ENCODE peak calls at places on chromosomes 13 and 19, in seven cellular contexts. One of them, this sample, is unnamed.

GRCh38 chr13:67147257-67148218 is 82.6 kb downstream of the PCDH9 start:
- DNase-seq in keratinocyte: no peak
- DNase-seq in left lung: no peak
- DNase-seq in heart left ventricle: no peak
- DNase-seq in tibial artery: no peak
- DNase-seq in SK-N-SH: no peak
- DNase-seq in GM23338: peak
- DNase-seq in this sample: no peak

GRCh38 chr13:25588336-25589060 is 216.7 kb downstream of the ATP8A2 start:
- DNase-seq in keratinocyte: no peak
- DNase-seq in left lung: no peak
- DNase-seq in heart left ventricle: no peak
- DNase-seq in tibial artery: no peak
- DNase-seq in SK-N-SH: no peak
- DNase-seq in GM23338: peak
- DNase-seq in this sample: no peak

GRCh38 chr19:16070366-16070990 is 5.8 kb upstream of the TPM4 start:
- DNase-seq in keratinocyte: peak
- DNase-seq in left lung: peak
- DNase-seq in heart left ventricle: peak
- DNase-seq in tibial artery: peak
- DNase-seq in SK-N-SH: no peak
- DNase-seq in GM23338: no peak
- DNase-seq in this sample: peak

GRCh38 chr19:12095111-12095790 is 30.7 kb downstream of the ZNF844 start:
- DNase-seq in keratinocyte: no peak
- DNase-seq in left lung: no peak
- DNase-seq in heart left ventricle: no peak
- DNase-seq in tibial artery: no peak
- DNase-seq in SK-N-SH: no peak
- DNase-seq in GM23338: no peak
- DNase-seq in this sample: no peak

GRCh38 chr19:10332158-10332964 is 968 bp downstream of the RAVER1 start:
- DNase-seq in keratinocyte: no peak
- DNase-seq in left lung: no peak
- DNase-seq in heart left ventricle: no peak
- DNase-seq in tibial artery: no peak
- DNase-seq in SK-N-SH: no peak
- DNase-seq in GM23338: no peak
- DNase-seq in this sample: no peak

GRCh38 chr19:6979341-6979740 is 41.9 kb downstream of the MBD3L2B start:
- DNase-seq in keratinocyte: no peak
- DNase-seq in left lung: no peak
- DNase-seq in heart left ventricle: no peak
- DNase-seq in tibial artery: no peak
- DNase-seq in SK-N-SH: no peak
- DNase-seq in GM23338: no peak
- DNase-seq in this sample: no peak

GRCh38 chr13:104530741-104531140 is 1464.5 kb upstream of the SLC10A2 start:
- DNase-seq in keratinocyte: no peak
- DNase-seq in left lung: no peak
- DNase-seq in heart left ventricle: no peak
- DNase-seq in tibial artery: no peak
- DNase-seq in SK-N-SH: no peak
- DNase-seq in GM23338: no peak
- DNase-seq in this sample: no peak

GRCh38 chr13:109998808-109999528 is 212.6 kb upstream of the IRS2 start:
- DNase-seq in keratinocyte: peak
- DNase-seq in left lung: no peak
- DNase-seq in heart left ventricle: no peak
- DNase-seq in tibial artery: no peak
- DNase-seq in SK-N-SH: no peak
- DNase-seq in GM23338: no peak
- DNase-seq in this sample: no peak

GRCh38 chr19:13797058-13797440 is 1.8 kb downstream of the ZSWIM4 start:
- DNase-seq in keratinocyte: no peak
- DNase-seq in left lung: no peak
- DNase-seq in heart left ventricle: no peak
- DNase-seq in tibial artery: no peak
- DNase-seq in SK-N-SH: no peak
- DNase-seq in GM23338: no peak
- DNase-seq in this sample: no peak

GRCh38 chr19:595326-596262 is 5.9 kb downstream of the HCN2 start:
- DNase-seq in keratinocyte: no peak
- DNase-seq in left lung: no peak
- DNase-seq in heart left ventricle: no peak
- DNase-seq in tibial artery: no peak
- DNase-seq in SK-N-SH: no peak
- DNase-seq in GM23338: no peak
- DNase-seq in this sample: no peak

GRCh38 chr19:19751846-19752245 is 18.9 kb upstream of the ZNF14 start:
- DNase-seq in keratinocyte: no peak
- DNase-seq in left lung: peak
- DNase-seq in heart left ventricle: no peak
- DNase-seq in tibial artery: no peak
- DNase-seq in SK-N-SH: no peak
- DNase-seq in GM23338: no peak
- DNase-seq in this sample: peak

GRCh38 chr13:47133024-47133445 is 236.2 kb upstream of the HTR2A start:
- DNase-seq in keratinocyte: no peak
- DNase-seq in left lung: no peak
- DNase-seq in heart left ventricle: no peak
- DNase-seq in tibial artery: no peak
- DNase-seq in SK-N-SH: no peak
- DNase-seq in GM23338: no peak
- DNase-seq in this sample: no peak

GRCh38 chr13:63124863-63125262 is 1709.2 kb upstream of the PCDH20 start:
- DNase-seq in keratinocyte: no peak
- DNase-seq in left lung: no peak
- DNase-seq in heart left ventricle: no peak
- DNase-seq in tibial artery: no peak
- DNase-seq in SK-N-SH: peak
- DNase-seq in GM23338: peak
- DNase-seq in this sample: no peak

GRCh38 chr19:38183227-38183914 is 40.7 kb downstream of the DPF1 start:
- DNase-seq in keratinocyte: no peak
- DNase-seq in left lung: no peak
- DNase-seq in heart left ventricle: peak
- DNase-seq in tibial artery: no peak
- DNase-seq in SK-N-SH: no peak
- DNase-seq in GM23338: peak
- DNase-seq in this sample: no peak

GRCh38 chr13:34521166-34521565 is 420.9 kb upstream of the NBEA start:
- DNase-seq in keratinocyte: no peak
- DNase-seq in left lung: no peak
- DNase-seq in heart left ventricle: no peak
- DNase-seq in tibial artery: no peak
- DNase-seq in SK-N-SH: no peak
- DNase-seq in GM23338: no peak
- DNase-seq in this sample: no peak

GRCh38 chr13:22428188-22428828 is 752.5 kb upstream of the SGCG start:
- DNase-seq in keratinocyte: no peak
- DNase-seq in left lung: no peak
- DNase-seq in heart left ventricle: no peak
- DNase-seq in tibial artery: no peak
- DNase-seq in SK-N-SH: peak
- DNase-seq in GM23338: no peak
- DNase-seq in this sample: no peak

GRCh38 chr13:85509512-85509911 is 289.7 kb downstream of the SLITRK6 start:
- DNase-seq in keratinocyte: no peak
- DNase-seq in left lung: no peak
- DNase-seq in heart left ventricle: no peak
- DNase-seq in tibial artery: no peak
- DNase-seq in SK-N-SH: no peak
- DNase-seq in GM23338: no peak
- DNase-seq in this sample: no peak
- H3K27ac ChIP-seq in keratinocyte: peak
- H3K27ac ChIP-seq in left lung: no peak
- H3K27ac ChIP-seq in heart left ventricle: no peak
- H3K27ac ChIP-seq in tibial artery: no peak
- H3K27ac ChIP-seq in SK-N-SH: no peak
- H3K27ac ChIP-seq in GM23338: no peak
- H3K27ac ChIP-seq in this sample: no peak

GRCh38 chr19:4598712-4599111 is 39.2 kb upstream of the SEMA6B start:
- DNase-seq in keratinocyte: no peak
- DNase-seq in left lung: no peak
- DNase-seq in heart left ventricle: no peak
- DNase-seq in tibial artery: no peak
- DNase-seq in SK-N-SH: no peak
- DNase-seq in GM23338: peak
- DNase-seq in this sample: no peak
- H3K4me3 ChIP-seq in keratinocyte: no peak
- H3K4me3 ChIP-seq in left lung: no peak
- H3K4me3 ChIP-seq in heart left ventricle: no peak
- H3K4me3 ChIP-seq in tibial artery: no peak
- H3K4me3 ChIP-seq in SK-N-SH: no peak
- H3K4me3 ChIP-seq in GM23338: peak
- H3K4me3 ChIP-seq in this sample: no peak

GRCh38 chr13:113419531-113420183 is 33.6 kb downstream of the ADPRHL1 start:
- DNase-seq in keratinocyte: no peak
- DNase-seq in left lung: no peak
- DNase-seq in heart left ventricle: no peak
- DNase-seq in tibial artery: no peak
- DNase-seq in SK-N-SH: no peak
- DNase-seq in GM23338: no peak
- DNase-seq in this sample: no peak

GRCh38 chr13:113417836-113418721 is 35.2 kb downstream of the ADPRHL1 start:
- DNase-seq in keratinocyte: no peak
- DNase-seq in left lung: no peak
- DNase-seq in heart left ventricle: no peak
- DNase-seq in tibial artery: no peak
- DNase-seq in SK-N-SH: no peak
- DNase-seq in GM23338: no peak
- DNase-seq in this sample: no peak

GRCh38 chr13:113417008-113417735 is 36.1 kb downstream of the ADPRHL1 start:
- DNase-seq in keratinocyte: no peak
- DNase-seq in left lung: no peak
- DNase-seq in heart left ventricle: no peak
- DNase-seq in tibial artery: no peak
- DNase-seq in SK-N-SH: no peak
- DNase-seq in GM23338: no peak
- DNase-seq in this sample: peak

GRCh38 chr13:113420833-113421600 is 32.3 kb downstream of the ADPRHL1 start:
- DNase-seq in keratinocyte: no peak
- DNase-seq in left lung: no peak
- DNase-seq in heart left ventricle: no peak
- DNase-seq in tibial artery: no peak
- DNase-seq in SK-N-SH: peak
- DNase-seq in GM23338: no peak
- DNase-seq in this sample: no peak

DNA sequence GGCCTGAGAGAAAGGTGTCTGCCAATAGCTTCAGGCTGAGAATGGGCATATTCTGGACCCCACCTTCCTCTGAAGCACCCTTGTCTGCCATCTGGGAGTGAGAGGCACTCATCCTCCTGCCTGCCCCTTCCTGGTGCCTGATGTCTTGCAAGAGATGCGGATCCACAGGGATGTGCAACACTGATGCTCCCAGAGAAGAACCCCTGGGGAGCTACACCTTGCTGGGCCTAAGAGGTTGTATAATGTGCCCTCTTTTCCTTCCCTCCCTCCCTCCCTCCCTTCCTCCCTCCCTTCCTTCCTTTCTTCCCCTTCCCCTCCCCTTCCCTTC is 34.6 kb downstream of the ADPRHL1 start:
- DNase-seq in keratinocyte: no peak
- DNase-seq in left lung: no peak
- DNase-seq in heart left ventricle: no peak
- DNase-seq in tibial artery: no peak
- DNase-seq in SK-N-SH: no peak
- DNase-seq in GM23338: no peak
- DNase-seq in this sample: peak
- TF ChIP-seq CTCF in keratinocyte: no peak
- TF ChIP-seq CTCF in left lung: no peak
- TF ChIP-seq CTCF in heart left ventricle: no peak
- TF ChIP-seq CTCF in tibial artery: no peak
- TF ChIP-seq CTCF in SK-N-SH: no peak
- TF ChIP-seq CTCF in GM23338: no peak
- TF ChIP-seq CTCF in this sample: no peak

DNA sequence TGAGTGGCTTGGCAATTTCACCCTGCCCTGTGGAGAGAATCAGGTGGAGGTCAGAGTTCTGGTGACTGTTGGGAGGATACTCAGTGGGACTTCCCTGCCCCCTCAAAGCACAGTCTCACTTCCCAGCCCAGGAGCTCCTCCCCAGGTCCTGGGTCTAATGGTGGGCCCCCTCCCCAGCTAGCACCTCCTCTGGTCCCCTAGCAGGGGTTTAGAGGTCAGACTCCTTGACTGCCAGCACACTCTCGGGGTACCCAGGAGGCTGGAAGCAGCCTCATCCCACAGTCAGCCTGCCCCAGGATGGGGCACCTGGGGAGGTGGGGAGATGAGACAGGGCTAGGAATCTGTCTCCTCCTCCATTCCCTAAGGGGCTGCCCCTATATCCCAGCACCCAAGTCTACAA is 65.2 kb downstream of the COLGALT1 start:
- DNase-seq in keratinocyte: no peak
- DNase-seq in left lung: peak
- DNase-seq in heart left ventricle: no peak
- DNase-seq in tibial artery: no peak
- DNase-seq in SK-N-SH: no peak
- DNase-seq in GM23338: no peak
- DNase-seq in this sample: no peak
- H3K27ac ChIP-seq in keratinocyte: no peak
- H3K27ac ChIP-seq in left lung: no peak
- H3K27ac ChIP-seq in heart left ventricle: no peak
- H3K27ac ChIP-seq in tibial artery: no peak
- H3K27ac ChIP-seq in SK-N-SH: no peak
- H3K27ac ChIP-seq in GM23338: no peak
- H3K27ac ChIP-seq in this sample: no peak

GRCh38 chr19:23822735-23823134 is 64.0 kb upstream of the ZNF681 start:
- DNase-seq in keratinocyte: no peak
- DNase-seq in left lung: no peak
- DNase-seq in heart left ventricle: no peak
- DNase-seq in tibial artery: no peak
- DNase-seq in SK-N-SH: no peak
- DNase-seq in GM23338: no peak
- DNase-seq in this sample: no peak

GRCh38 chr19:23823952-23824389 is 65.3 kb upstream of the ZNF681 start:
- DNase-seq in keratinocyte: no peak
- DNase-seq in left lung: no peak
- DNase-seq in heart left ventricle: no peak
- DNase-seq in tibial artery: no peak
- DNase-seq in SK-N-SH: peak
- DNase-seq in GM23338: peak
- DNase-seq in this sample: no peak
- H3K4me3 ChIP-seq in keratinocyte: no peak
- H3K4me3 ChIP-seq in left lung: no peak
- H3K4me3 ChIP-seq in heart left ventricle: no peak
- H3K4me3 ChIP-seq in tibial artery: no peak
- H3K4me3 ChIP-seq in SK-N-SH: no peak
- H3K4me3 ChIP-seq in GM23338: no peak
- H3K4me3 ChIP-seq in this sample: no peak

GRCh38 chr13:40152145-40152544 is 496.7 kb downstream of the COG6 start:
- DNase-seq in keratinocyte: no peak
- DNase-seq in left lung: no peak
- DNase-seq in heart left ventricle: no peak
- DNase-seq in tibial artery: peak
- DNase-seq in SK-N-SH: no peak
- DNase-seq in GM23338: no peak
- DNase-seq in this sample: no peak
- TF ChIP-seq CTCF in keratinocyte: peak
- TF ChIP-seq CTCF in left lung: no peak
- TF ChIP-seq CTCF in heart left ventricle: no peak
- TF ChIP-seq CTCF in tibial artery: no peak
- TF ChIP-seq CTCF in SK-N-SH: peak
- TF ChIP-seq CTCF in GM23338: no peak
- TF ChIP-seq CTCF in this sample: no peak